ENCODE peak calls at places on chromosomes 13 and 19, in five cellular contexts. J is ovary, R is body of pancreas, U is psoas muscle, A is left lung. E is an unnamed sample. For H3K27me3, the result is how much of the 10 kb centered on the place peaks cover.

GRCh38 chr19:42528354-42529247 is at the start of gene CEACAM1:
- DNase-seq in J (no peak), R (no peak), U (peak), A (peak), E (no peak)

GRCh38 chr19:2461751-2462634 is 5.2 kb upstream of the LMNB2 start:
- DNase-seq in J (peak), R (peak), U (peak), A (peak), E (peak)

GRCh38 chr13:44293354-44293753 is 80.3 kb upstream of the SERP2 start:
- DNase-seq in J (no peak), R (no peak), U (no peak), A (no peak), E (no peak)

GRCh38 chr19:28239270-28239669 is 973.7 kb downstream of the UQCRFS1 start:
- DNase-seq in J (no peak), R (no peak), U (no peak), A (no peak), E (no peak)

GRCh38 chr13:109630281-109630680 is 156.1 kb downstream of the IRS2 start:
- DNase-seq in J (no peak), R (no peak), U (no peak), A (no peak), E (no peak)

GRCh38 chr19:3792114-3792513 is 5.9 kb upstream of the MATK start:
- DNase-seq in J (no peak), R (no peak), U (no peak), A (no peak), E (no peak)

GRCh38 chr19:11382898-11383705 is 1.0 kb downstream of the EPOR start:
- DNase-seq in J (no peak), R (peak), U (peak), A (peak), E (peak)

GRCh38 chr19:43741075-43741840 is 13.5 kb downstream of the SMG9 start:
- DNase-seq in J (no peak), R (no peak), U (no peak), A (no peak), E (no peak)

GRCh38 chr19:35862528-35862927 is 5.8 kb downstream of the KIRREL2 start:
- DNase-seq in J (no peak), R (peak), U (no peak), A (no peak), E (no peak)

GRCh38 chr19:51181913-51182419 is 39.9 kb downstream of the SIGLEC7 start:
- DNase-seq in J (peak), R (no peak), U (no peak), A (no peak), E (no peak)

GRCh38 chr19:31144471-31144870 is 204.8 kb downstream of the TSHZ3 start:
- DNase-seq in J (no peak), R (no peak), U (no peak), A (no peak), E (no peak)

GRCh38 chr19:19485998-19486290 is 29.4 kb downstream of the TSSK6 start:
- DNase-seq in J (no peak), R (no peak), U (no peak), A (no peak), E (no peak)

GRCh38 chr13:98492335-98493034 is 84.4 kb downstream of the STK24 start:
- DNase-seq in J (no peak), R (no peak), U (no peak), A (no peak), E (no peak)

GRCh38 chr13:98222081-98222554 is 45.0 kb upstream of the RNF113B start:
- DNase-seq in J (no peak), R (peak), U (no peak), A (no peak), E (no peak)

GRCh38 chr13:98232456-98232855 is 55.4 kb upstream of the RNF113B start:
- DNase-seq in J (no peak), R (no peak), U (no peak), A (no peak), E (no peak)

GRCh38 chr13:101309014-101309619 is 107.2 kb downstream of the NALCN start:
- DNase-seq in J (no peak), R (no peak), U (no peak), A (no peak), E (no peak)

GRCh38 chr13:50386527-50387123 is 371.4 kb downstream of the KCNRG start:
- DNase-seq in J (no peak), R (no peak), U (no peak), A (no peak), E (no peak)

GRCh38 chr19:50322931-50323781 is 6.0 kb downstream of the KCNC3 start:
- DNase-seq in J (no peak), R (no peak), U (no peak), A (no peak), E (no peak)

GRCh38 chr19:33064117-33064777 is 441 bp downstream of the RHPN2 start:
- DNase-seq in J (peak), R (peak), U (peak), A (peak), E (peak)

GRCh38 chr13:98446234-98446621 is 130.7 kb downstream of the STK24 start:
- DNase-seq in J (no peak), R (no peak), U (no peak), A (no peak), E (no peak)

GRCh38 chr13:26324867-26325266 is 70.9 kb downstream of the CDK8 start:
- DNase-seq in J (no peak), R (no peak), U (no peak), A (no peak), E (no peak)

GRCh38 chr19:11023635-11024168 is 62.9 kb downstream of the SMARCA4 start:
- DNase-seq in J (no peak), R (no peak), U (no peak), A (no peak), E (no peak)

GRCh38 chr19:48986211-48986610 is 6.9 kb downstream of the GYS1 start:
- DNase-seq in J (no peak), R (no peak), U (no peak), A (no peak), E (no peak)

GRCh38 chr19:57271280-57271679 is 9.0 kb upstream of the ZNF460 start:
- DNase-seq in J (no peak), R (no peak), U (no peak), A (no peak), E (no peak)

GRCh38 chr13:109510036-109510435 is 276.3 kb downstream of the IRS2 start:
- DNase-seq in J (no peak), R (no peak), U (no peak), A (no peak), E (no peak)

GRCh38 chr13:39484506-39485313 is 118.3 kb downstream of the LHFPL6 start:
- DNase-seq in J (no peak), R (no peak), U (no peak), A (no peak), E (no peak)

GRCh38 chr13:51122868-51123267 is 11.8 kb upstream of the C13orf42 start:
- DNase-seq in J (no peak), R (no peak), U (no peak), A (no peak), E (no peak)

GRCh38 chr13:26017196-26017921 is 34.5 kb downstream of the SHISA2 start:
- DNase-seq in J (no peak), R (no peak), U (no peak), A (peak), E (no peak)

GRCh38 chr19:12913011-12913561 is 6.0 kb downstream of the SYCE2 start:
- DNase-seq in J (peak), R (peak), U (peak), A (no peak), E (no peak)

GRCh38 chr13:46810440-46810839 is 13.5 kb upstream of the ESD start:
- DNase-seq in J (no peak), R (no peak), U (no peak), A (no peak), E (no peak)

GRCh38 chr19:15859187-15859586 is 38.7 kb downstream of the CYP4F2 start:
- DNase-seq in J (no peak), R (no peak), U (no peak), A (no peak), E (no peak)

GRCh38 chr19:3710265-3710812 is 2.2 kb downstream of the TJP3 start:
- DNase-seq in J (no peak), R (peak), U (peak), A (peak), E (no peak)

GRCh38 chr13:103539721-103540120 is 473.5 kb upstream of the SLC10A2 start:
- DNase-seq in J (no peak), R (no peak), U (no peak), A (no peak), E (no peak)

GRCh38 chr19:38710928-38711725 is 33.1 kb downstream of the CAPN12 start:
- DNase-seq in J (no peak), R (no peak), U (peak), A (no peak), E (no peak)

GRCh38 chr19:46189971-46190335 is 39.6 kb upstream of the IGFL1 start:
- DNase-seq in J (no peak), R (no peak), U (no peak), A (no peak), E (no peak)
- H3K27me3 ChIP-seq in J (under half), R (under half), U (under half), A (under half), E (under half)

DNA sequence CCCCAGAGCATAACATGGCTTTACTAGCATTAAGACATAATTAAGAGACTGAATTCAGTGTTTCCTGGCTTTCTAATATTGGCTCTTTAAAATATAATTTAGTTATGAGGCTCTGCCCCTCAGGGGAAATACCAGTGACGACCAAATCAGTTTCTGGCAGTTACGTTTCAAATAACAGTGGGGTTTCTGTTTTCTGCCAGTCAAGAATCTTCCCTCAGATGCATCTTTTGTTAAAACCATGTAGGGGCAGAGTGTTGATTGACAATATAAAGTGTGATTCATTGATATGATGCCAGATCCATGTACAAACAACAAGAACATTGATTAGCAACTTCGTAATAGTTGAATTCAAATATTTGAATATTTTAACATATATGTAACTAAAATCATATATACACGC is 1169.7 kb downstream of the DIAPH3 start:
- DNase-seq in J (no peak), R (no peak), U (no peak), A (no peak), E (no peak)
- H3K4me3 ChIP-seq in J (no peak), R (no peak), U (no peak), A (no peak), E (no peak)

GRCh38 chr19:1106841-1107654 is 3.3 kb downstream of the GPX4 start:
- DNase-seq in J (no peak), R (no peak), U (no peak), A (no peak), E (no peak)
- TF ChIP-seq CTCF in J (no peak), R (no peak), U (no peak), A (no peak), E (peak)

DNA sequence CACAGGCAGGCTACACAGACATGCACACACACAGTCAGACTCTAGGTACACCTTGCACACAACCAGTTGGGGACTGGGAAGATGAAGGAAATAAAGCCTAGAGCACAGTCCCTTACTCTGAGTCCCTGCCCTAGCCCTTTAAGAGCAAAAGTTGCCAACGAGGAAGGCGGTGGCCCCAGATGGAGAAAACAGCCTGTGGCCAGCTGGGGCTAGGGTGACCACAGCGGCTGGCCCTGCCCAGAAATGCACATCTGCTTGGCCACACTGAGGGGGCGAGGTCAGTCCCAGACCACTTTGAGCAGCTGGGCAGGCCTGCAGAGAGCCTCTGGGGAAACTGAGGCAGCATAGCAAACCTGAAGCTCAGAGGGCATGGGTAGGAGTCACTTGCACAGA is 52.3 kb downstream of the PTPRS start:
- DNase-seq in J (no peak), R (peak), U (no peak), A (no peak), E (no peak)
- H3K27me3 ChIP-seq in J (under half), R (under half), U (under half), A (half or more), E (under half)

DNA sequence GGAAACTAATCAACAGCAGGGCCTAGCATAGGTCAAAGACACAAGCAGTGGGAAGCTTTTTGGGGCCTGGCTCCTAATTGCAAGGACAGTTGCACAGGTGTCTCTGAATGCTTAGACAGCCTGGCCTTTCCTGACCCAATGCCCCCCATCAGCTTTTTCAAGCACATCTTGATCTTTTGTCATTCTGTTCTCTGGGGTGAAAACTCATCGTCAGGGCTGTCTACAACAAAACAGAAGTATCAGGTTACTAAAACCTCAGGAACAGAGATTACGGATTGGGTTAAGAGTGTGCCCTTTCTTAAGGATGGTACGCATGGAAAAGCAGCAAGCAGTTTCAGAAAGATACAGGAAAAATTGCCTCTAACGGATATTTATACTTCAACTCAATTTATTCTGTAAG is 8.3 kb upstream of the ZNF254 start:
- DNase-seq in J (no peak), R (no peak), U (no peak), A (no peak), E (no peak)
- H3K4me3 ChIP-seq in J (no peak), R (no peak), U (no peak), A (no peak), E (no peak)

E was measured in GM06990.